ENCODE peak calls at places on chromosomes 5 and 9, in ten cellular contexts. N, E, H, R, S, A, B, Y, V and L are unnamed samples.

GRCh38 chr5:124973613-124974130 is 227.2 kb upstream of the ZNF608 start:
- DNase-seq in N (no peak), Y (no peak), H (no peak), A (no peak), V (no peak), S (no peak), B (no peak), R (no peak), E (no peak), L (no peak)

GRCh38 chr5:163434410-163434866 is 3.0 kb upstream of the CCNG1 start:
- DNase-seq in B (peak; percentile 26), V (peak; percentile 19), H (no peak), E (no peak), Y (peak; percentile 64), S (peak; percentile 42), A (no peak), N (peak; percentile 49), R (no peak), L (no peak)

GRCh38 chr5:81948349-81948748 is 23.5 kb upstream of the ATG10 start:
- DNase-seq in A (no peak), B (peak; percentile 54), V (no peak), E (no peak), H (no peak), N (no peak), R (no peak), S (no peak), Y (peak; percentile 12), L (no peak)

GRCh38 chr9:2597483-2597882 is 24.1 kb upstream of the VLDLR start:
- DNase-seq in R (no peak), N (no peak), E (no peak), Y (no peak), S (no peak), V (no peak), A (no peak), H (no peak), B (peak; percentile 11), L (no peak)

GRCh38 chr9:111118256-111118950 is 80.1 kb upstream of the LPAR1 start:
- DNase-seq in H (no peak), Y (no peak), B (peak; percentile 73), V (no peak), E (no peak), A (no peak), R (no peak), N (no peak), S (peak; percentile 34), L (no peak)

GRCh38 chr9:134024828-134025605 is at the start of gene BRD3OS:
- DNase-seq in N (peak; percentile 99), V (peak; percentile 94), B (peak; percentile 99), S (peak; percentile 100), A (peak; percentile 95), H (peak; percentile 99), R (peak; percentile 93), E (peak; percentile 89), Y (peak; percentile 100), L (peak; percentile 89)

GRCh38 chr9:120985759-120986353 is 59.3 kb upstream of the TRAF1 start:
- DNase-seq in N (peak; percentile 62), V (peak; percentile 58), B (peak; percentile 70), S (peak; percentile 36), A (no peak), R (no peak), H (no peak), Y (peak; percentile 56), E (no peak), L (no peak)

GRCh38 chr9:137300607-137301085 is 1.4 kb downstream of the NRARP start:
- DNase-seq in B (peak; percentile 43), S (no peak), H (no peak), N (no peak), Y (peak; percentile 47), R (no peak), A (no peak), E (no peak), V (no peak), L (no peak)

GRCh38 chr5:159410480-159410879 is 80.2 kb upstream of the IL12B start:
- DNase-seq in A (no peak), R (no peak), N (no peak), B (no peak), E (no peak), S (no peak), Y (no peak), V (no peak), H (no peak), L (no peak)

GRCh38 chr9:134693011-134693410 is 51.4 kb downstream of the COL5A1 start:
- DNase-seq in V (no peak), N (no peak), B (no peak), H (no peak), Y (no peak), E (no peak), R (no peak), A (no peak), S (no peak), L (no peak)

GRCh38 chr9:10130061-10130675 is 482.6 kb downstream of the PTPRD start:
- DNase-seq in A (no peak), R (no peak), S (peak; percentile 23), E (no peak), N (no peak), V (no peak), H (no peak), B (peak; percentile 21), Y (no peak), L (no peak)